ENCODE peak calls at places on chromosomes 11 and 22, in nine cellular contexts. One of them, this sample, is unnamed.

GRCh38 chr11:6480299-6480914 is 724 bp downstream of the ARFIP2 start:
- DNase-seq in cardiac fibroblast: no peak
- DNase-seq in right atrium auricular region: no peak
- DNase-seq in PC-3: no peak
- DNase-seq in A549: no peak
- DNase-seq in astrocyte of the cerebellum: no peak
- DNase-seq in dorsolateral prefrontal cortex: no peak
- DNase-seq in adrenal gland: no peak
- DNase-seq in mucosa of descending colon: peak
- DNase-seq in this sample: no peak

GRCh38 chr11:61967177-61967923 is at the start of gene FTH1:
- DNase-seq in cardiac fibroblast: peak
- DNase-seq in right atrium auricular region: peak
- DNase-seq in PC-3: peak
- DNase-seq in A549: peak
- DNase-seq in astrocyte of the cerebellum: peak
- DNase-seq in dorsolateral prefrontal cortex: peak
- DNase-seq in adrenal gland: peak
- DNase-seq in mucosa of descending colon: peak
- DNase-seq in this sample: peak

GRCh38 chr11:27330633-27331270 is 32.3 kb downstream of the CCDC34 start:
- DNase-seq in cardiac fibroblast: no peak
- DNase-seq in right atrium auricular region: no peak
- DNase-seq in PC-3: no peak
- DNase-seq in A549: no peak
- DNase-seq in astrocyte of the cerebellum: no peak
- DNase-seq in dorsolateral prefrontal cortex: no peak
- DNase-seq in adrenal gland: no peak
- DNase-seq in mucosa of descending colon: no peak
- DNase-seq in this sample: no peak

GRCh38 chr22:50730013-50730891 is 7.8 kb upstream of the ACR start:
- DNase-seq in cardiac fibroblast: no peak
- DNase-seq in right atrium auricular region: no peak
- DNase-seq in PC-3: no peak
- DNase-seq in A549: no peak
- DNase-seq in astrocyte of the cerebellum: no peak
- DNase-seq in dorsolateral prefrontal cortex: peak
- DNase-seq in adrenal gland: peak
- DNase-seq in mucosa of descending colon: no peak
- DNase-seq in this sample: no peak

GRCh38 chr11:2445107-2445947 is 519 bp downstream of the KCNQ1 start:
- DNase-seq in cardiac fibroblast: no peak
- DNase-seq in right atrium auricular region: no peak
- DNase-seq in PC-3: no peak
- DNase-seq in A549: no peak
- DNase-seq in astrocyte of the cerebellum: no peak
- DNase-seq in dorsolateral prefrontal cortex: peak
- DNase-seq in adrenal gland: peak
- DNase-seq in mucosa of descending colon: peak
- DNase-seq in this sample: no peak

GRCh38 chr11:104352036-104352435 is 188.1 kb upstream of the PDGFD start:
- DNase-seq in cardiac fibroblast: no peak
- DNase-seq in right atrium auricular region: no peak
- DNase-seq in PC-3: peak
- DNase-seq in A549: no peak
- DNase-seq in astrocyte of the cerebellum: no peak
- DNase-seq in dorsolateral prefrontal cortex: no peak
- DNase-seq in adrenal gland: no peak
- DNase-seq in mucosa of descending colon: no peak
- DNase-seq in this sample: no peak

GRCh38 chr11:102230186-102230585 is 87.1 kb upstream of the BIRC3 start:
- DNase-seq in cardiac fibroblast: no peak
- DNase-seq in right atrium auricular region: no peak
- DNase-seq in PC-3: peak
- DNase-seq in A549: no peak
- DNase-seq in astrocyte of the cerebellum: no peak
- DNase-seq in dorsolateral prefrontal cortex: no peak
- DNase-seq in adrenal gland: no peak
- DNase-seq in mucosa of descending colon: no peak
- DNase-seq in this sample: no peak

GRCh38 chr11:876550-876949 is 33.9 kb downstream of the TSPAN4 start:
- DNase-seq in cardiac fibroblast: no peak
- DNase-seq in right atrium auricular region: no peak
- DNase-seq in PC-3: no peak
- DNase-seq in A549: no peak
- DNase-seq in astrocyte of the cerebellum: peak
- DNase-seq in dorsolateral prefrontal cortex: peak
- DNase-seq in adrenal gland: peak
- DNase-seq in mucosa of descending colon: no peak
- DNase-seq in this sample: no peak

GRCh38 chr22:45435544-45436139 is 22.1 kb downstream of the RIBC2 start:
- DNase-seq in cardiac fibroblast: peak
- DNase-seq in right atrium auricular region: peak
- DNase-seq in PC-3: peak
- DNase-seq in A549: peak
- DNase-seq in astrocyte of the cerebellum: peak
- DNase-seq in dorsolateral prefrontal cortex: peak
- DNase-seq in adrenal gland: peak
- DNase-seq in mucosa of descending colon: peak
- DNase-seq in this sample: no peak

GRCh38 chr11:114847599-114847998 is 169.3 kb downstream of the NXPE2 start:
- DNase-seq in cardiac fibroblast: no peak
- DNase-seq in right atrium auricular region: no peak
- DNase-seq in PC-3: no peak
- DNase-seq in A549: no peak
- DNase-seq in astrocyte of the cerebellum: no peak
- DNase-seq in dorsolateral prefrontal cortex: no peak
- DNase-seq in adrenal gland: no peak
- DNase-seq in mucosa of descending colon: no peak
- DNase-seq in this sample: no peak

GRCh38 chr11:119368121-119369034 is 13.1 kb downstream of the USP2 start:
- DNase-seq in cardiac fibroblast: peak
- DNase-seq in right atrium auricular region: no peak
- DNase-seq in PC-3: peak
- DNase-seq in A549: peak
- DNase-seq in astrocyte of the cerebellum: no peak
- DNase-seq in dorsolateral prefrontal cortex: peak
- DNase-seq in adrenal gland: peak
- DNase-seq in mucosa of descending colon: peak
- DNase-seq in this sample: no peak

GRCh38 chr22:23498811-23499798 is 81.0 kb downstream of the IGLL1 start:
- DNase-seq in cardiac fibroblast: no peak
- DNase-seq in right atrium auricular region: no peak
- DNase-seq in PC-3: no peak
- DNase-seq in A549: no peak
- DNase-seq in astrocyte of the cerebellum: no peak
- DNase-seq in dorsolateral prefrontal cortex: no peak
- DNase-seq in adrenal gland: peak
- DNase-seq in mucosa of descending colon: no peak
- DNase-seq in this sample: no peak

GRCh38 chr11:17972987-17973386 is 39.9 kb downstream of the SERGEF start:
- DNase-seq in cardiac fibroblast: peak
- DNase-seq in right atrium auricular region: no peak
- DNase-seq in PC-3: peak
- DNase-seq in A549: peak
- DNase-seq in astrocyte of the cerebellum: peak
- DNase-seq in dorsolateral prefrontal cortex: peak
- DNase-seq in adrenal gland: peak
- DNase-seq in mucosa of descending colon: peak
- DNase-seq in this sample: peak

GRCh38 chr11:80899381-80899780 is 1458.6 kb upstream of the TENM4 start:
- DNase-seq in cardiac fibroblast: peak
- DNase-seq in right atrium auricular region: no peak
- DNase-seq in PC-3: peak
- DNase-seq in A549: no peak
- DNase-seq in astrocyte of the cerebellum: peak
- DNase-seq in dorsolateral prefrontal cortex: no peak
- DNase-seq in adrenal gland: no peak
- DNase-seq in mucosa of descending colon: no peak
- DNase-seq in this sample: no peak

GRCh38 chr11:20762112-20762511 is 92.7 kb downstream of the NELL1 start:
- DNase-seq in cardiac fibroblast: no peak
- DNase-seq in right atrium auricular region: no peak
- DNase-seq in PC-3: no peak
- DNase-seq in A549: no peak
- DNase-seq in astrocyte of the cerebellum: no peak
- DNase-seq in dorsolateral prefrontal cortex: no peak
- DNase-seq in adrenal gland: no peak
- DNase-seq in mucosa of descending colon: no peak
- DNase-seq in this sample: no peak

GRCh38 chr22:37741312-37741795 is 44.5 kb downstream of the TRIOBP start:
- DNase-seq in cardiac fibroblast: peak
- DNase-seq in right atrium auricular region: peak
- DNase-seq in PC-3: peak
- DNase-seq in A549: peak
- DNase-seq in astrocyte of the cerebellum: peak
- DNase-seq in dorsolateral prefrontal cortex: no peak
- DNase-seq in adrenal gland: peak
- DNase-seq in mucosa of descending colon: peak
- DNase-seq in this sample: peak

GRCh38 chr11:63869171-63869591 is 30.3 kb downstream of the MARK2 start:
- DNase-seq in cardiac fibroblast: no peak
- DNase-seq in right atrium auricular region: no peak
- DNase-seq in PC-3: peak
- DNase-seq in A549: no peak
- DNase-seq in astrocyte of the cerebellum: no peak
- DNase-seq in dorsolateral prefrontal cortex: no peak
- DNase-seq in adrenal gland: no peak
- DNase-seq in mucosa of descending colon: peak
- DNase-seq in this sample: no peak

GRCh38 chr11:31823372-31824371 is 12.6 kb upstream of the PAX6 start:
- DNase-seq in cardiac fibroblast: no peak
- DNase-seq in right atrium auricular region: no peak
- DNase-seq in PC-3: no peak
- DNase-seq in A549: no peak
- DNase-seq in astrocyte of the cerebellum: no peak
- DNase-seq in dorsolateral prefrontal cortex: no peak
- DNase-seq in adrenal gland: no peak
- DNase-seq in mucosa of descending colon: no peak
- DNase-seq in this sample: no peak

GRCh38 chr11:27902981-27903624 is 202.8 kb upstream of the BDNF start:
- DNase-seq in cardiac fibroblast: no peak
- DNase-seq in right atrium auricular region: no peak
- DNase-seq in PC-3: peak
- DNase-seq in A549: peak
- DNase-seq in astrocyte of the cerebellum: no peak
- DNase-seq in dorsolateral prefrontal cortex: no peak
- DNase-seq in adrenal gland: no peak
- DNase-seq in mucosa of descending colon: no peak
- DNase-seq in this sample: no peak

GRCh38 chr22:28029962-28030361 is 110.9 kb upstream of the PITPNB start:
- DNase-seq in cardiac fibroblast: no peak
- DNase-seq in right atrium auricular region: peak
- DNase-seq in PC-3: no peak
- DNase-seq in A549: no peak
- DNase-seq in astrocyte of the cerebellum: no peak
- DNase-seq in dorsolateral prefrontal cortex: no peak
- DNase-seq in adrenal gland: no peak
- DNase-seq in mucosa of descending colon: no peak
- DNase-seq in this sample: no peak

GRCh38 chr22:27347951-27348350 is 453.6 kb downstream of the MN1 start:
- DNase-seq in cardiac fibroblast: no peak
- DNase-seq in right atrium auricular region: no peak
- DNase-seq in PC-3: no peak
- DNase-seq in A549: no peak
- DNase-seq in astrocyte of the cerebellum: peak
- DNase-seq in dorsolateral prefrontal cortex: no peak
- DNase-seq in adrenal gland: no peak
- DNase-seq in mucosa of descending colon: no peak
- DNase-seq in this sample: no peak

DNA sequence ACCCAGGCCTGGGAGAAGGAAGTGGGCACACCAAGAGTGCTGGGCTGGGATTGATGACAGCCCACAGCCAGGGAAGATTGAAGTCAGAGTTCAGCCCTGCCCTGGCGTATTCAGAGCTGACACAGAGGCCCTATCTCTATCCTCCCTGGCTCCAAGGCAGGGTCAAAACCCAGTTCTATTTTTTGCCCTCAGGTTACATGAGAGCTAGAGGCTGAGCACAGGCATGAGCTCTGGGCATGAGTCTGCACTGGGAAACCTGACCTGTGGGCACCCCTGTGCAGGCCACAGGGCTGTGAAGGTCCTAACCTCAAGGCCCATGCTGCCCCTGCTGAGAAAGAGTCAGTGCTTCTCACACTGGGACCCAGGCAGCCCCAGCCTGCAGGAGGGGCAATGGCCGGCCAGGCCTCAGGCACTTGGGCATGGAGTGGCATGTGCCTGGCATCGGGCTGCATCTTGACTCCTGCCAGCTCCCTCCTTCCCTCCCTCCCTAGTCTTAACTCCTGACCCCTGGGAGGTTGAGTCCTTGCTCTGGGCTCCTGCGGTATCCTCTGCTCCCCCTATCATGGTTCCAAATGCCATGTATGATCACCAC is 5.4 kb downstream of the SLC35E4 start:
- DNase-seq in cardiac fibroblast: no peak
- DNase-seq in right atrium auricular region: no peak
- DNase-seq in PC-3: no peak
- DNase-seq in A549: no peak
- DNase-seq in astrocyte of the cerebellum: no peak
- DNase-seq in dorsolateral prefrontal cortex: no peak
- DNase-seq in adrenal gland: no peak
- DNase-seq in mucosa of descending colon: no peak
- DNase-seq in this sample: no peak
- H3K4me3 ChIP-seq in cardiac fibroblast: no peak
- H3K4me3 ChIP-seq in right atrium auricular region: no peak
- H3K4me3 ChIP-seq in PC-3: no peak
- H3K4me3 ChIP-seq in A549: no peak
- H3K4me3 ChIP-seq in astrocyte of the cerebellum: no peak
- H3K4me3 ChIP-seq in dorsolateral prefrontal cortex: no peak
- H3K4me3 ChIP-seq in adrenal gland: no peak
- H3K4me3 ChIP-seq in mucosa of descending colon: no peak
- H3K4me3 ChIP-seq in this sample: no peak

GRCh38 chr22:41908409-41909289 is 6.2 kb downstream of the SHISA8 start:
- DNase-seq in cardiac fibroblast: no peak
- DNase-seq in right atrium auricular region: no peak
- DNase-seq in PC-3: no peak
- DNase-seq in A549: no peak
- DNase-seq in astrocyte of the cerebellum: no peak
- DNase-seq in dorsolateral prefrontal cortex: no peak
- DNase-seq in adrenal gland: no peak
- DNase-seq in mucosa of descending colon: no peak
- DNase-seq in this sample: no peak
- TF ChIP-seq CTCF in cardiac fibroblast: no peak
- TF ChIP-seq CTCF in right atrium auricular region: no peak
- TF ChIP-seq CTCF in PC-3: no peak
- TF ChIP-seq CTCF in A549: no peak
- TF ChIP-seq CTCF in astrocyte of the cerebellum: no peak
- TF ChIP-seq CTCF in dorsolateral prefrontal cortex: no peak
- TF ChIP-seq CTCF in adrenal gland: no peak
- TF ChIP-seq CTCF in mucosa of descending colon: no peak
- TF ChIP-seq CTCF in this sample: no peak

GRCh38 chr11:67646535-67647336 is 3.8 kb downstream of the ACY3 start:
- DNase-seq in cardiac fibroblast: no peak
- DNase-seq in right atrium auricular region: no peak
- DNase-seq in PC-3: no peak
- DNase-seq in A549: no peak
- DNase-seq in astrocyte of the cerebellum: no peak
- DNase-seq in dorsolateral prefrontal cortex: no peak
- DNase-seq in adrenal gland: no peak
- DNase-seq in mucosa of descending colon: peak
- DNase-seq in this sample: no peak
- H3K4me3 ChIP-seq in cardiac fibroblast: no peak
- H3K4me3 ChIP-seq in right atrium auricular region: no peak
- H3K4me3 ChIP-seq in PC-3: no peak
- H3K4me3 ChIP-seq in A549: no peak
- H3K4me3 ChIP-seq in astrocyte of the cerebellum: no peak
- H3K4me3 ChIP-seq in dorsolateral prefrontal cortex: no peak
- H3K4me3 ChIP-seq in adrenal gland: no peak
- H3K4me3 ChIP-seq in mucosa of descending colon: no peak
- H3K4me3 ChIP-seq in this sample: no peak

GRCh38 chr11:29075726-29076125 is 941.1 kb downstream of the KCNA4 start:
- DNase-seq in cardiac fibroblast: no peak
- DNase-seq in right atrium auricular region: no peak
- DNase-seq in PC-3: no peak
- DNase-seq in A549: no peak
- DNase-seq in astrocyte of the cerebellum: no peak
- DNase-seq in dorsolateral prefrontal cortex: no peak
- DNase-seq in adrenal gland: no peak
- DNase-seq in mucosa of descending colon: no peak
- DNase-seq in this sample: no peak
- TF ChIP-seq CTCF in cardiac fibroblast: no peak
- TF ChIP-seq CTCF in right atrium auricular region: no peak
- TF ChIP-seq CTCF in PC-3: no peak
- TF ChIP-seq CTCF in A549: no peak
- TF ChIP-seq CTCF in astrocyte of the cerebellum: no peak
- TF ChIP-seq CTCF in dorsolateral prefrontal cortex: no peak
- TF ChIP-seq CTCF in adrenal gland: no peak
- TF ChIP-seq CTCF in mucosa of descending colon: no peak
- TF ChIP-seq CTCF in this sample: no peak

This sample was measured in BJ.